ENCODE peak calls at places on chromosomes 1 and 21, in four cellular contexts. One of them, this sample, is unnamed.
A peak's percentile ranks its signal among the peaks of the same experiment; 100 is the strongest.

GRCh38 chr1:52337439-52337838 is 28.6 kb downstream of the CC2D1B start:
- DNase-seq in BJ: no peak
- DNase-seq in RWPE1: no peak
- DNase-seq in AG09319: no peak
- DNase-seq in this sample: no peak

GRCh38 chr1:180597520-180597919 is 34.3 kb upstream of the XPR1 start:
- DNase-seq in RWPE1: no peak
- DNase-seq in AG09319: no peak
- DNase-seq in BJ: no peak
- DNase-seq in this sample: no peak

GRCh38 chr1:27598902-27599528 is 4.9 kb downstream of the AHDC1 start:
- DNase-seq in BJ: no peak
- DNase-seq in AG09319: no peak
- DNase-seq in RWPE1: no peak
- DNase-seq in this sample: peak; percentile 42

GRCh38 chr1:18410407-18410806 is 70.3 kb upstream of the KLHDC7A start:
- DNase-seq in AG09319: no peak
- DNase-seq in BJ: no peak
- DNase-seq in RWPE1: no peak
- DNase-seq in this sample: no peak

GRCh38 chr1:11704691-11705475 is 13.4 kb downstream of the DRAXIN start:
- DNase-seq in AG09319: no peak
- DNase-seq in BJ: no peak
- DNase-seq in RWPE1: no peak
- DNase-seq in this sample: no peak

GRCh38 chr21:32768530-32768929 is 3.0 kb downstream of the PAXBP1 start:
- DNase-seq in AG09319: no peak
- DNase-seq in RWPE1: no peak
- DNase-seq in BJ: no peak
- DNase-seq in this sample: no peak

GRCh38 chr21:44510109-44510507 is 29.9 kb downstream of the KRTAP10-1 start:
- DNase-seq in RWPE1: no peak
- DNase-seq in AG09319: no peak
- DNase-seq in BJ: no peak
- DNase-seq in this sample: no peak

GRCh38 chr1:78401148-78401547 is 89.6 kb upstream of the PTGFR start:
- DNase-seq in BJ: no peak
- DNase-seq in AG09319: no peak
- DNase-seq in RWPE1: no peak
- DNase-seq in this sample: no peak

GRCh38 chr21:34771512-34772028 is 102.8 kb downstream of the CLIC6 start:
- DNase-seq in BJ: no peak
- DNase-seq in AG09319: no peak
- DNase-seq in RWPE1: peak; percentile 81
- DNase-seq in this sample: no peak

GRCh38 chr1:52636701-52637695 is 4.0 kb downstream of the SHISAL2A start:
- DNase-seq in RWPE1: peak; percentile 17
- DNase-seq in AG09319: no peak
- DNase-seq in BJ: no peak
- DNase-seq in this sample: no peak

GRCh38 chr1:211482306-211482705 is 9.7 kb downstream of the RD3 start:
- DNase-seq in RWPE1: no peak
- DNase-seq in AG09319: no peak
- DNase-seq in BJ: no peak
- DNase-seq in this sample: peak; percentile 10

GRCh38 chr1:65309317-65310077 is at the start of gene DNAJC6:
- DNase-seq in BJ: peak; percentile 9
- DNase-seq in AG09319: peak; percentile 29
- DNase-seq in RWPE1: peak; percentile 64
- DNase-seq in this sample: peak; percentile 53

GRCh38 chr1:67978988-67979516 is 71.4 kb downstream of the DIRAS3 start:
- DNase-seq in RWPE1: peak; percentile 54
- DNase-seq in AG09319: no peak
- DNase-seq in BJ: peak; percentile 21
- DNase-seq in this sample: no peak

GRCh38 chr1:233884461-233885151 is 19.9 kb upstream of the SLC35F3 start:
- DNase-seq in AG09319: no peak
- DNase-seq in BJ: no peak
- DNase-seq in RWPE1: no peak
- DNase-seq in this sample: no peak

GRCh38 chr1:224180783-224181452 is 2.1 kb upstream of the DEGS1 start:
- DNase-seq in AG09319: no peak
- DNase-seq in RWPE1: no peak
- DNase-seq in BJ: no peak
- DNase-seq in this sample: peak; percentile 36

GRCh38 chr1:246597340-246597739 is 31.1 kb downstream of the CNST start:
- DNase-seq in BJ: peak; percentile 63
- DNase-seq in AG09319: peak; percentile 69
- DNase-seq in RWPE1: peak; percentile 55
- DNase-seq in this sample: no peak

GRCh38 chr1:103106426-103107321 is 1.6 kb downstream of the COL11A1 start:
- DNase-seq in AG09319: no peak
- DNase-seq in BJ: no peak
- DNase-seq in RWPE1: peak; percentile 36
- DNase-seq in this sample: no peak

GRCh38 chr1:226541631-226542622 is 6.6 kb upstream of the STUM start:
- DNase-seq in BJ: no peak
- DNase-seq in AG09319: no peak
- DNase-seq in RWPE1: no peak
- DNase-seq in this sample: no peak

GRCh38 chr1:214325401-214325800 is 44.4 kb downstream of the SMYD2 start:
- DNase-seq in BJ: no peak
- DNase-seq in RWPE1: no peak
- DNase-seq in AG09319: no peak
- DNase-seq in this sample: no peak

GRCh38 chr1:15345711-15346355 is 63.9 kb upstream of the EFHD2 start:
- DNase-seq in AG09319: no peak
- DNase-seq in RWPE1: peak; percentile 39
- DNase-seq in BJ: no peak
- DNase-seq in this sample: no peak

GRCh38 chr1:223258751-223259177 is 105.2 kb downstream of the SUSD4 start:
- DNase-seq in BJ: no peak
- DNase-seq in RWPE1: peak; percentile 73
- DNase-seq in AG09319: no peak
- DNase-seq in this sample: no peak

GRCh38 chr1:201020647-201021332 is 2.7 kb downstream of the KIF21B start:
- DNase-seq in AG09319: no peak
- DNase-seq in RWPE1: peak; percentile 62
- DNase-seq in BJ: no peak
- DNase-seq in this sample: no peak

GRCh38 chr1:165854101-165854845 is 26.9 kb downstream of the UCK2 start:
- DNase-seq in RWPE1: no peak
- DNase-seq in BJ: peak; percentile 68
- DNase-seq in AG09319: peak; percentile 54
- DNase-seq in this sample: no peak

GRCh38 chr1:67793562-67793961 is 39.7 kb downstream of the GNG12 start:
- DNase-seq in RWPE1: no peak
- DNase-seq in BJ: peak; percentile 55
- DNase-seq in AG09319: no peak
- DNase-seq in this sample: no peak

GRCh38 chr1:185561629-185562028 is 172.6 kb upstream of the HMCN1 start:
- DNase-seq in RWPE1: no peak
- DNase-seq in BJ: peak; percentile 58
- DNase-seq in AG09319: no peak
- DNase-seq in this sample: no peak

GRCh38 chr1:27137544-27138075 is 17.3 kb downstream of the SLC9A1 start:
- DNase-seq in RWPE1: peak; percentile 39
- DNase-seq in BJ: no peak
- DNase-seq in AG09319: no peak
- DNase-seq in this sample: no peak

GRCh38 chr1:154940213-154940879 is 3.8 kb upstream of the PMVK start:
- DNase-seq in BJ: no peak
- DNase-seq in AG09319: no peak
- DNase-seq in RWPE1: no peak
- DNase-seq in this sample: no peak

GRCh38 chr1:119347858-119348257 is 20.7 kb upstream of the HAO2 start:
- DNase-seq in RWPE1: no peak
- DNase-seq in AG09319: no peak
- DNase-seq in BJ: no peak
- DNase-seq in this sample: no peak

GRCh38 chr1:59768752-59769411 is 45.9 kb upstream of the HOOK1 start:
- DNase-seq in RWPE1: no peak
- DNase-seq in BJ: no peak
- DNase-seq in AG09319: no peak
- DNase-seq in this sample: no peak

GRCh38 chr1:86522230-86522629 is 24.6 kb upstream of the CLCA4 start:
- DNase-seq in RWPE1: no peak
- DNase-seq in BJ: no peak
- DNase-seq in AG09319: no peak
- DNase-seq in this sample: no peak

GRCh38 chr1:114033219-114033706 is 54.0 kb downstream of the OLFML3 start:
- DNase-seq in AG09319: no peak
- DNase-seq in BJ: no peak
- DNase-seq in RWPE1: peak; percentile 51
- DNase-seq in this sample: no peak

GRCh38 chr1:76198452-76198851 is 123.9 kb downstream of the ST6GALNAC3 start:
- DNase-seq in AG09319: no peak
- DNase-seq in RWPE1: no peak
- DNase-seq in BJ: no peak
- DNase-seq in this sample: no peak